ENCODE peak calls at places on chromosomes 16 and 17, in five cellular contexts. E, V, X, I and N are unnamed samples.

GRCh38 chr17:17176341-17176740 is 29.8 kb downstream of the PLD6 start:
- DNase-seq in E (no peak), V (no peak), X (no peak), I (no peak), N (peak)

GRCh38 chr17:81295678-81296381 is 723 bp upstream of the SLC38A10 start:
- DNase-seq in E (no peak), V (peak), X (no peak), I (no peak), N (no peak)

GRCh38 chr17:6328279-6328678 is 106.6 kb downstream of the AIPL1 start:
- DNase-seq in E (no peak), V (no peak), X (no peak), I (no peak), N (no peak)

GRCh38 chr17:17693253-17693954 is 12.1 kb downstream of the RAI1 start:
- DNase-seq in E (peak), V (no peak), X (peak), I (peak), N (no peak)

GRCh38 chr16:58970775-58971174 is 236.7 kb upstream of the GOT2 start:
- DNase-seq in E (no peak), V (peak), X (no peak), I (no peak), N (no peak)

GRCh38 chr17:73065376-73065775 is 27.1 kb downstream of the SLC39A11 start:
- DNase-seq in E (no peak), V (no peak), X (no peak), I (no peak), N (no peak)

GRCh38 chr17:41967141-41967920 is 736 bp downstream of the CNP start:
- DNase-seq in E (no peak), V (no peak), X (peak), I (no peak), N (no peak)

GRCh38 chr16:88284626-88285513 is 97.9 kb upstream of the ZNF469 start:
- DNase-seq in E (no peak), V (no peak), X (no peak), I (no peak), N (no peak)

GRCh38 chr16:31393056-31393455 is at the start of gene ITGAD:
- DNase-seq in E (no peak), V (no peak), X (no peak), I (no peak), N (no peak)

GRCh38 chr16:4624827-4625616 is 396 bp downstream of the MGRN1 start:
- DNase-seq in E (peak), V (peak), X (peak), I (peak), N (peak)

GRCh38 chr17:48439875-48440505 is 10.0 kb upstream of the SKAP1 start:
- DNase-seq in E (no peak), V (peak), X (no peak), I (no peak), N (no peak)

DNA sequence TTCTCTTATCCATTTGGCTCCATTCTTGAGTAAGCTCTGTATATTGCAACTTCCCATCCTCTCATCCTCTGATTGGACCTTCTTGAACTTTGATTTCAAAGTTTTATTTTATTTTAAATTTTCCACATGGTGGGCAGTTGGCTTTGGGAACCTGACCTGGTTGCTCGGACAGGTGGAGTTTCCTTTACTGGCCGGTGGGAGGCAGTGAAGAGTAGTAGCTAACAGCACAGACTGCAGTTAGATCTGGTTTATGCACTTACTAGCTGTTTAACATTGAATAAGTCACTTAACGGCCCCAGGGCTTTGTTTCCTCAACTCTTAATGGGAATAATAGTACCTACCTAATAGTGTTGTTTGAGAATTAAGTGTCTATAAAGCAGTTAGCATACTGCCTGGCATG is 92.8 kb downstream of the GPR139 start:
- DNase-seq in E (no peak), V (peak), X (no peak), I (no peak), N (no peak)
- TF ChIP-seq CTCF in E (no peak), V (peak), X (no peak), I (no peak), N (no peak)

GRCh38 chr16:2980227-2981176 is at the start of gene PKMYT1:
- DNase-seq in E (peak), V (peak), X (peak), I (no peak), N (peak)
- TF ChIP-seq CTCF in E (no peak), V (no peak), X (no peak), I (no peak), N (no peak)

GRCh38 chr17:40447148-40447644 is 3.9 kb downstream of the IGFBP4 start:
- DNase-seq in E (no peak), V (no peak), X (peak), I (no peak), N (no peak)

GRCh38 chr17:40442392-40443195 is 656 bp upstream of the IGFBP4 start:
- DNase-seq in E (peak), V (no peak), X (peak), I (no peak), N (no peak)

GRCh38 chr17:40445769-40446468 is 2.7 kb downstream of the IGFBP4 start:
- DNase-seq in E (no peak), V (no peak), X (no peak), I (no peak), N (no peak)

GRCh38 chr17:40443196-40443987 is at the start of gene IGFBP4:
- DNase-seq in E (peak), V (peak), X (peak), I (no peak), N (peak)

GRCh38 chr17:40443988-40444899 is 994 bp downstream of the IGFBP4 start:
- DNase-seq in E (no peak), V (peak), X (peak), I (no peak), N (no peak)
- TF ChIP-seq CTCF in E (no peak), V (no peak), X (no peak), I (no peak), N (peak)

GRCh38 chr16:85319984-85320440 is 207.7 kb upstream of the CIBAR2 start:
- DNase-seq in E (no peak), V (no peak), X (no peak), I (no peak), N (no peak)

GRCh38 chr16:85320677-85321385 is 208.6 kb upstream of the CIBAR2 start:
- DNase-seq in E (no peak), V (no peak), X (no peak), I (no peak), N (no peak)

GRCh38 chr16:85323230-85323960 is 211.1 kb upstream of the CIBAR2 start:
- DNase-seq in E (no peak), V (no peak), X (peak), I (no peak), N (no peak)

GRCh38 chr16:85323961-85324253 is 211.6 kb upstream of the CIBAR2 start:
- DNase-seq in E (no peak), V (no peak), X (no peak), I (no peak), N (no peak)

DNA sequence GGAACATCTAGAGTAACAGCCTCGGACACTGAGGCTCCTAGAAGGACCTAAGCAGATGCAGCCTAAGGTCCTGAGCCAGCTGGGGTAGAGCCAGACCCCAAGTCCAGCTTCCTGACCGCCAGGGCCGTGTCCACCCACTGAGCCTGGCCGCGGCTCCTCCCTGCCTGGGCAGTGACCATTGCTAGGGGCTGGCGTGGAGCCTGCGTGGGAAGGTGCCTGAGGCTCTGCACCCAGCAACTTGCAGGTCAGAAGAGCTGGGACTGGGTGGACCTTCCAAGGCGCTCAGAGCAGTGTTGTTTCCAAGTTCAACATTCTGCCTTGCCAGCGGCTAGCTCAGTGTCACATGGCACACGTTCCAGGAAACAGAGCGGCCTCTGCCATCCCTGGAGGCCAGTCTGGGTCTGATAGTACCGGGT is 209.6 kb upstream of the CIBAR2 start:
- DNase-seq in E (peak), V (no peak), X (peak), I (peak), N (no peak)
- TF ChIP-seq CTCF in E (peak), V (no peak), X (no peak), I (no peak), N (no peak)

DNA sequence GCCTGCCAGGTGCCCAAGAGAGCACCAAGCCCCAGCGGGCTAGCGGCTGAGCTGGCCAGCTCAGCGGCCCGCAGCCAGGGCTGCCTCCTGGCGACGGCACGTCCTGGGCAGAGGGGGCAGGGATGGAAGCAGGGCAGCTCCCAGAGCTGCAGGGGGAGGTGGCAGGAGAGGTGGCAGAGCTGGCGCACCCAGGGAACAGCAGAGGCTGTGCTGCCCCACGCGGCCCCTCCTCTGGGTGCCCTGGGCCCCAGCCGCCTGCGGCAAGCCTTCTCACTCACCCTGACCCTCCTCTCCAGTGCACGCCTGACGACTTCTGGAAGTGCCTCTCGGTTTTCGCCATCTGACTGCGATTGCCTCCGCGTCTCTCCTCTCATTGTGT is 24.7 kb downstream of the GSE1 start:
- DNase-seq in E (no peak), V (no peak), X (no peak), I (no peak), N (no peak)
- TF ChIP-seq CTCF in E (no peak), V (no peak), X (no peak), I (no peak), N (no peak)

DNA sequence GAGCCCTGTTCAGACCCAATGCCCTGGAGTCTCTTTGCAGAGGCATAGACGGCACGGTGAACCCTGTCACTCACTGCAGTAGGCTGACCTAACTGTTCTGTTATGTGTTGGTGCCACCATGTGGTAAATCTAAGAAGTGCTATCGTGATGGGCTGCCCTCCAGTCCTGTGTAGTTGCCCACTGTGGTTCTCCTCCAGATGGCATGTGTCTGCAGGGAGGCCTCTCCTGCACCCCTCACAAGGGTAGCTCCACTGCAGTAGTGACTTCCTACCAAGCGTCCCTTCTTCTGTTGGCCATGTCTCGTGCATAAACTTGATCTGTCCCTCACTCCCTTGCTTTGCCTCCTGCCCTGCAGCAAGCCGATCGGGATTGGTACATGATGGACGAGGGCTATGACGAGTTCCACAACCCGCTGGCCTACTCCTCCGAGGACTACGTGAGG is 5.8 kb downstream of the DHX38 start:
- DNase-seq in E (no peak), V (peak), X (no peak), I (no peak), N (no peak)
- TF ChIP-seq CTCF in E (peak), V (peak), X (no peak), I (peak), N (peak)

DNA sequence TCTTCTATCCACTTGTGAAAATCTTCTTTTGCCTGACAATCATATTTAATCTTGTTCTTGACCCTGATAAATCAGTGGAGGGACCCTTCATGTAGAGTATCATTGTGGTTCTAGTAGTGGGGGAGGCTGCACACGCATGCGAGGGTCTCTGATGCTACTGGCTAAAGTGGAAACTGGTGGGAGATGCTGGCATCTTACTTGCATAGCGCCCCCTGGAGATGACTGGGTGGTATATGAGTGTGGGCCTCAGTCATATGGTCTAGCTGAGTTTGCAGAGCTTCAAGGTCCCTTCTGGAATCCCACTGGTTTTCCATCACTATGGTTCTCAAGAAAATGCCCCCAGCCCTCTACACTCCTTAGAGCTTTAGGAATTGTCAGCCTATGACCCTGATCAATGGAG is 236.4 kb upstream of the AXIN2 start:
- DNase-seq in E (no peak), V (no peak), X (no peak), I (no peak), N (no peak)
- TF ChIP-seq CTCF in E (no peak), V (no peak), X (no peak), I (no peak), N (no peak)